ENCODE peak calls at places on chromosomes 7 and 10, in five cellular contexts. M, T, C, A and Z are unnamed samples.

GRCh38 chr10:120039826-120040225 is 147.3 kb downstream of the SEC23IP start:
- DNase-seq in A (no peak), M (no peak), C (no peak), T (no peak), Z (no peak)

GRCh38 chr7:15166620-15167019 is 264.1 kb upstream of the DGKB start:
- DNase-seq in C (no peak), A (no peak), M (no peak), T (no peak), Z (no peak)

GRCh38 chr7:115099906-115100305 is 178.0 kb downstream of the MDFIC start:
- DNase-seq in A (no peak), T (no peak), C (no peak), M (no peak), Z (no peak)

GRCh38 chr7:14950013-14950412 is 47.5 kb upstream of the DGKB start:
- DNase-seq in C (no peak), A (no peak), M (no peak), T (no peak), Z (no peak)

GRCh38 chr7:156778668-156779067 is 114.3 kb downstream of the LMBR1 start:
- DNase-seq in C (no peak), M (no peak), T (no peak), A (no peak), Z (no peak)

GRCh38 chr7:42161723-42162122 is 75.3 kb downstream of the GLI3 start:
- DNase-seq in A (no peak), M (no peak), C (no peak), T (no peak), Z (no peak)

GRCh38 chr10:6228010-6228511 is 25.3 kb downstream of the PFKFB3 start:
- DNase-seq in M (no peak), A (no peak), T (no peak), C (no peak), Z (no peak)

GRCh38 chr7:43658718-43659548 is 70.4 kb downstream of the COA1 start:
- DNase-seq in C (no peak), T (no peak), A (no peak), M (no peak), Z (no peak)

GRCh38 chr10:4770766-4771553 is 55.0 kb upstream of the AKR1E2 start:
- DNase-seq in M (no peak), C (no peak), A (no peak), T (no peak), Z (no peak)